ENCODE peak calls at places on chromosomes 5 and 9, in six cellular contexts. One of them, this sample, is unnamed.

GRCh38 chr5:67297376-67297775 is 100.8 kb upstream of the CD180 start:
- DNase-seq in stimulated activated CD4-positive, alpha-beta T cell treated with anti-CD3 and anti-CD28 coated beads, Interleukin-15, amount 100 ng/mL, for 1 hour: no peak
- DNase-seq in GM23248: no peak
- DNase-seq in astrocyte: no peak
- DNase-seq in NCI-H1694 treated with DMSO at 0.1 percent for 48 hours: no peak
- DNase-seq in iPS-NIHi11: no peak
- DNase-seq in this sample: no peak

GRCh38 chr9:113898596-113898995 is 22.5 kb downstream of the ZNF618 start:
- DNase-seq in NCI-H1694 treated with DMSO at 0.1 percent for 48 hours: no peak
- DNase-seq in iPS-NIHi11: no peak
- DNase-seq in stimulated activated CD4-positive, alpha-beta T cell treated with anti-CD3 and anti-CD28 coated beads, Interleukin-15, amount 100 ng/mL, for 1 hour: no peak
- DNase-seq in GM23248: no peak
- DNase-seq in astrocyte: no peak
- DNase-seq in this sample: no peak

GRCh38 chr9:112751059-112751795 is 667 bp downstream of the SNX30 start:
- DNase-seq in GM23248: peak
- DNase-seq in NCI-H1694 treated with DMSO at 0.1 percent for 48 hours: peak
- DNase-seq in iPS-NIHi11: peak
- DNase-seq in astrocyte: peak
- DNase-seq in stimulated activated CD4-positive, alpha-beta T cell treated with anti-CD3 and anti-CD28 coated beads, Interleukin-15, amount 100 ng/mL, for 1 hour: peak
- DNase-seq in this sample: no peak

GRCh38 chr5:98605010-98605425 is 168.4 kb upstream of the RGMB start:
- DNase-seq in GM23248: peak
- DNase-seq in NCI-H1694 treated with DMSO at 0.1 percent for 48 hours: no peak
- DNase-seq in iPS-NIHi11: no peak
- DNase-seq in astrocyte: peak
- DNase-seq in stimulated activated CD4-positive, alpha-beta T cell treated with anti-CD3 and anti-CD28 coated beads, Interleukin-15, amount 100 ng/mL, for 1 hour: no peak
- DNase-seq in this sample: no peak

GRCh38 chr9:2565676-2566340 is 55.8 kb upstream of the VLDLR start:
- DNase-seq in astrocyte: no peak
- DNase-seq in iPS-NIHi11: no peak
- DNase-seq in GM23248: no peak
- DNase-seq in stimulated activated CD4-positive, alpha-beta T cell treated with anti-CD3 and anti-CD28 coated beads, Interleukin-15, amount 100 ng/mL, for 1 hour: no peak
- DNase-seq in NCI-H1694 treated with DMSO at 0.1 percent for 48 hours: no peak
- DNase-seq in this sample: no peak

GRCh38 chr5:104793031-104793430 is 1230.4 kb upstream of the NUDT12 start:
- DNase-seq in NCI-H1694 treated with DMSO at 0.1 percent for 48 hours: no peak
- DNase-seq in stimulated activated CD4-positive, alpha-beta T cell treated with anti-CD3 and anti-CD28 coated beads, Interleukin-15, amount 100 ng/mL, for 1 hour: no peak
- DNase-seq in GM23248: no peak
- DNase-seq in iPS-NIHi11: no peak
- DNase-seq in astrocyte: peak
- DNase-seq in this sample: no peak

GRCh38 chr9:99931155-99931840 is 24.8 kb downstream of the STX17 start:
- DNase-seq in iPS-NIHi11: no peak
- DNase-seq in GM23248: peak
- DNase-seq in astrocyte: peak
- DNase-seq in NCI-H1694 treated with DMSO at 0.1 percent for 48 hours: no peak
- DNase-seq in stimulated activated CD4-positive, alpha-beta T cell treated with anti-CD3 and anti-CD28 coated beads, Interleukin-15, amount 100 ng/mL, for 1 hour: no peak
- DNase-seq in this sample: no peak

GRCh38 chr5:37754976-37755375 is 84.9 kb downstream of the GDNF start:
- DNase-seq in iPS-NIHi11: no peak
- DNase-seq in GM23248: no peak
- DNase-seq in stimulated activated CD4-positive, alpha-beta T cell treated with anti-CD3 and anti-CD28 coated beads, Interleukin-15, amount 100 ng/mL, for 1 hour: no peak
- DNase-seq in NCI-H1694 treated with DMSO at 0.1 percent for 48 hours: no peak
- DNase-seq in astrocyte: no peak
- DNase-seq in this sample: no peak

GRCh38 chr5:103256178-103256577 is 2.4 kb upstream of the MACIR start:
- DNase-seq in iPS-NIHi11: no peak
- DNase-seq in GM23248: no peak
- DNase-seq in NCI-H1694 treated with DMSO at 0.1 percent for 48 hours: no peak
- DNase-seq in stimulated activated CD4-positive, alpha-beta T cell treated with anti-CD3 and anti-CD28 coated beads, Interleukin-15, amount 100 ng/mL, for 1 hour: no peak
- DNase-seq in astrocyte: no peak
- DNase-seq in this sample: no peak

GRCh38 chr5:77437194-77437593 is 54.9 kb downstream of the WDR41 start:
- DNase-seq in GM23248: no peak
- DNase-seq in NCI-H1694 treated with DMSO at 0.1 percent for 48 hours: peak
- DNase-seq in stimulated activated CD4-positive, alpha-beta T cell treated with anti-CD3 and anti-CD28 coated beads, Interleukin-15, amount 100 ng/mL, for 1 hour: no peak
- DNase-seq in iPS-NIHi11: peak
- DNase-seq in astrocyte: no peak
- DNase-seq in this sample: no peak

GRCh38 chr9:137406876-137407589 is 15.9 kb downstream of the EXD3 start:
- DNase-seq in GM23248: peak
- DNase-seq in iPS-NIHi11: peak
- DNase-seq in stimulated activated CD4-positive, alpha-beta T cell treated with anti-CD3 and anti-CD28 coated beads, Interleukin-15, amount 100 ng/mL, for 1 hour: peak
- DNase-seq in NCI-H1694 treated with DMSO at 0.1 percent for 48 hours: peak
- DNase-seq in astrocyte: peak
- DNase-seq in this sample: no peak

GRCh38 chr5:65672787-65673186 is 48.0 kb downstream of the SHLD3 start:
- DNase-seq in iPS-NIHi11: no peak
- DNase-seq in NCI-H1694 treated with DMSO at 0.1 percent for 48 hours: no peak
- DNase-seq in GM23248: peak
- DNase-seq in stimulated activated CD4-positive, alpha-beta T cell treated with anti-CD3 and anti-CD28 coated beads, Interleukin-15, amount 100 ng/mL, for 1 hour: no peak
- DNase-seq in astrocyte: peak
- DNase-seq in this sample: no peak

GRCh38 chr5:22496666-22497065 is 356.5 kb downstream of the CDH12 start:
- DNase-seq in iPS-NIHi11: no peak
- DNase-seq in GM23248: no peak
- DNase-seq in astrocyte: no peak
- DNase-seq in stimulated activated CD4-positive, alpha-beta T cell treated with anti-CD3 and anti-CD28 coated beads, Interleukin-15, amount 100 ng/mL, for 1 hour: no peak
- DNase-seq in NCI-H1694 treated with DMSO at 0.1 percent for 48 hours: no peak
- DNase-seq in this sample: no peak

GRCh38 chr5:33810491-33811120 is 81.2 kb downstream of the ADAMTS12 start:
- DNase-seq in GM23248: peak
- DNase-seq in iPS-NIHi11: no peak
- DNase-seq in astrocyte: peak
- DNase-seq in stimulated activated CD4-positive, alpha-beta T cell treated with anti-CD3 and anti-CD28 coated beads, Interleukin-15, amount 100 ng/mL, for 1 hour: no peak
- DNase-seq in NCI-H1694 treated with DMSO at 0.1 percent for 48 hours: no peak
- DNase-seq in this sample: no peak

GRCh38 chr9:127121628-127122175 is 733 bp downstream of the ANGPTL2 start:
- DNase-seq in stimulated activated CD4-positive, alpha-beta T cell treated with anti-CD3 and anti-CD28 coated beads, Interleukin-15, amount 100 ng/mL, for 1 hour: no peak
- DNase-seq in GM23248: peak
- DNase-seq in astrocyte: peak
- DNase-seq in iPS-NIHi11: no peak
- DNase-seq in NCI-H1694 treated with DMSO at 0.1 percent for 48 hours: no peak
- DNase-seq in this sample: no peak

GRCh38 chr5:27473300-27474053 is 435.1 kb upstream of the CDH9 start:
- DNase-seq in stimulated activated CD4-positive, alpha-beta T cell treated with anti-CD3 and anti-CD28 coated beads, Interleukin-15, amount 100 ng/mL, for 1 hour: no peak
- DNase-seq in iPS-NIHi11: no peak
- DNase-seq in GM23248: peak
- DNase-seq in NCI-H1694 treated with DMSO at 0.1 percent for 48 hours: no peak
- DNase-seq in astrocyte: no peak
- DNase-seq in this sample: peak

GRCh38 chr5:154714271-154714986 is 40.7 kb upstream of the LARP1 start:
- DNase-seq in GM23248: peak
- DNase-seq in astrocyte: peak
- DNase-seq in NCI-H1694 treated with DMSO at 0.1 percent for 48 hours: no peak
- DNase-seq in iPS-NIHi11: no peak
- DNase-seq in stimulated activated CD4-positive, alpha-beta T cell treated with anti-CD3 and anti-CD28 coated beads, Interleukin-15, amount 100 ng/mL, for 1 hour: no peak
- DNase-seq in this sample: no peak

GRCh38 chr5:122751293-122751753 is 23.6 kb upstream of the SNX2 start:
- DNase-seq in GM23248: peak
- DNase-seq in NCI-H1694 treated with DMSO at 0.1 percent for 48 hours: no peak
- DNase-seq in astrocyte: peak
- DNase-seq in iPS-NIHi11: peak
- DNase-seq in stimulated activated CD4-positive, alpha-beta T cell treated with anti-CD3 and anti-CD28 coated beads, Interleukin-15, amount 100 ng/mL, for 1 hour: no peak
- DNase-seq in this sample: no peak

GRCh38 chr9:137372693-137373610 is 50.0 kb downstream of the EXD3 start:
- DNase-seq in astrocyte: no peak
- DNase-seq in iPS-NIHi11: no peak
- DNase-seq in NCI-H1694 treated with DMSO at 0.1 percent for 48 hours: no peak
- DNase-seq in GM23248: no peak
- DNase-seq in stimulated activated CD4-positive, alpha-beta T cell treated with anti-CD3 and anti-CD28 coated beads, Interleukin-15, amount 100 ng/mL, for 1 hour: no peak
- DNase-seq in this sample: no peak

GRCh38 chr5:154118832-154119442 is 71.6 kb upstream of the GALNT10 start:
- DNase-seq in stimulated activated CD4-positive, alpha-beta T cell treated with anti-CD3 and anti-CD28 coated beads, Interleukin-15, amount 100 ng/mL, for 1 hour: no peak
- DNase-seq in astrocyte: peak
- DNase-seq in iPS-NIHi11: peak
- DNase-seq in NCI-H1694 treated with DMSO at 0.1 percent for 48 hours: no peak
- DNase-seq in GM23248: peak
- DNase-seq in this sample: no peak

GRCh38 chr9:74413876-74414275 is 83.3 kb upstream of the RORB start:
- DNase-seq in GM23248: no peak
- DNase-seq in NCI-H1694 treated with DMSO at 0.1 percent for 48 hours: no peak
- DNase-seq in astrocyte: no peak
- DNase-seq in stimulated activated CD4-positive, alpha-beta T cell treated with anti-CD3 and anti-CD28 coated beads, Interleukin-15, amount 100 ng/mL, for 1 hour: no peak
- DNase-seq in iPS-NIHi11: no peak
- DNase-seq in this sample: no peak

GRCh38 chr9:129595903-129596540 is 24.9 kb downstream of the C9orf50 start:
- DNase-seq in NCI-H1694 treated with DMSO at 0.1 percent for 48 hours: no peak
- DNase-seq in astrocyte: no peak
- DNase-seq in iPS-NIHi11: no peak
- DNase-seq in stimulated activated CD4-positive, alpha-beta T cell treated with anti-CD3 and anti-CD28 coated beads, Interleukin-15, amount 100 ng/mL, for 1 hour: no peak
- DNase-seq in GM23248: no peak
- DNase-seq in this sample: no peak

GRCh38 chr5:122264610-122265009 is 47.4 kb upstream of the SNCAIP start:
- DNase-seq in NCI-H1694 treated with DMSO at 0.1 percent for 48 hours: peak
- DNase-seq in GM23248: no peak
- DNase-seq in iPS-NIHi11: peak
- DNase-seq in astrocyte: no peak
- DNase-seq in stimulated activated CD4-positive, alpha-beta T cell treated with anti-CD3 and anti-CD28 coated beads, Interleukin-15, amount 100 ng/mL, for 1 hour: no peak
- DNase-seq in this sample: no peak

GRCh38 chr5:16740046-16740445 is 123.2 kb upstream of the RETREG1 start:
- DNase-seq in astrocyte: no peak
- DNase-seq in stimulated activated CD4-positive, alpha-beta T cell treated with anti-CD3 and anti-CD28 coated beads, Interleukin-15, amount 100 ng/mL, for 1 hour: no peak
- DNase-seq in iPS-NIHi11: no peak
- DNase-seq in NCI-H1694 treated with DMSO at 0.1 percent for 48 hours: no peak
- DNase-seq in GM23248: no peak
- DNase-seq in this sample: no peak

GRCh38 chr9:127796899-127797370 is 5.7 kb upstream of the FPGS start:
- DNase-seq in iPS-NIHi11: no peak
- DNase-seq in stimulated activated CD4-positive, alpha-beta T cell treated with anti-CD3 and anti-CD28 coated beads, Interleukin-15, amount 100 ng/mL, for 1 hour: no peak
- DNase-seq in astrocyte: peak
- DNase-seq in GM23248: no peak
- DNase-seq in NCI-H1694 treated with DMSO at 0.1 percent for 48 hours: no peak
- DNase-seq in this sample: no peak

GRCh38 chr9:78694950-78695349 is 398.0 kb downstream of the PSAT1 start:
- DNase-seq in GM23248: no peak
- DNase-seq in iPS-NIHi11: no peak
- DNase-seq in stimulated activated CD4-positive, alpha-beta T cell treated with anti-CD3 and anti-CD28 coated beads, Interleukin-15, amount 100 ng/mL, for 1 hour: no peak
- DNase-seq in astrocyte: no peak
- DNase-seq in NCI-H1694 treated with DMSO at 0.1 percent for 48 hours: no peak
- DNase-seq in this sample: no peak

GRCh38 chr9:2872307-2872940 is 28.5 kb upstream of the PUM3 start:
- DNase-seq in NCI-H1694 treated with DMSO at 0.1 percent for 48 hours: peak
- DNase-seq in iPS-NIHi11: peak
- DNase-seq in GM23248: peak
- DNase-seq in stimulated activated CD4-positive, alpha-beta T cell treated with anti-CD3 and anti-CD28 coated beads, Interleukin-15, amount 100 ng/mL, for 1 hour: no peak
- DNase-seq in astrocyte: peak
- DNase-seq in this sample: peak

GRCh38 chr5:55039843-55040242 is 15.8 kb downstream of the GZMK start:
- DNase-seq in stimulated activated CD4-positive, alpha-beta T cell treated with anti-CD3 and anti-CD28 coated beads, Interleukin-15, amount 100 ng/mL, for 1 hour: no peak
- DNase-seq in astrocyte: no peak
- DNase-seq in GM23248: peak
- DNase-seq in NCI-H1694 treated with DMSO at 0.1 percent for 48 hours: no peak
- DNase-seq in iPS-NIHi11: no peak
- DNase-seq in this sample: no peak

GRCh38 chr9:124040935-124041816 is 29.6 kb downstream of the LHX2 start:
- DNase-seq in astrocyte: no peak
- DNase-seq in GM23248: peak
- DNase-seq in iPS-NIHi11: peak
- DNase-seq in NCI-H1694 treated with DMSO at 0.1 percent for 48 hours: peak
- DNase-seq in stimulated activated CD4-positive, alpha-beta T cell treated with anti-CD3 and anti-CD28 coated beads, Interleukin-15, amount 100 ng/mL, for 1 hour: peak
- DNase-seq in this sample: no peak

GRCh38 chr9:20330688-20331087 is 291.6 kb downstream of the MLLT3 start:
- DNase-seq in iPS-NIHi11: no peak
- DNase-seq in astrocyte: no peak
- DNase-seq in stimulated activated CD4-positive, alpha-beta T cell treated with anti-CD3 and anti-CD28 coated beads, Interleukin-15, amount 100 ng/mL, for 1 hour: no peak
- DNase-seq in NCI-H1694 treated with DMSO at 0.1 percent for 48 hours: no peak
- DNase-seq in GM23248: no peak
- DNase-seq in this sample: no peak

GRCh38 chr5:130138406-130139060 is 234.3 kb downstream of the CHSY3 start:
- DNase-seq in stimulated activated CD4-positive, alpha-beta T cell treated with anti-CD3 and anti-CD28 coated beads, Interleukin-15, amount 100 ng/mL, for 1 hour: no peak
- DNase-seq in astrocyte: peak
- DNase-seq in NCI-H1694 treated with DMSO at 0.1 percent for 48 hours: no peak
- DNase-seq in iPS-NIHi11: no peak
- DNase-seq in GM23248: peak
- DNase-seq in this sample: no peak

GRCh38 chr9:82456621-82457020 is 468.0 kb downstream of the SPATA31D1 start:
- DNase-seq in GM23248: peak
- DNase-seq in astrocyte: peak
- DNase-seq in stimulated activated CD4-positive, alpha-beta T cell treated with anti-CD3 and anti-CD28 coated beads, Interleukin-15, amount 100 ng/mL, for 1 hour: no peak
- DNase-seq in NCI-H1694 treated with DMSO at 0.1 percent for 48 hours: no peak
- DNase-seq in iPS-NIHi11: no peak
- DNase-seq in this sample: no peak

GRCh38 chr9:134338394-134339182 is 12.3 kb downstream of the RXRA start:
- DNase-seq in NCI-H1694 treated with DMSO at 0.1 percent for 48 hours: no peak
- DNase-seq in astrocyte: no peak
- DNase-seq in iPS-NIHi11: no peak
- DNase-seq in stimulated activated CD4-positive, alpha-beta T cell treated with anti-CD3 and anti-CD28 coated beads, Interleukin-15, amount 100 ng/mL, for 1 hour: no peak
- DNase-seq in GM23248: no peak
- DNase-seq in this sample: no peak

GRCh38 chr9:106753155-106753671 is 109.8 kb upstream of the ZNF462 start:
- DNase-seq in NCI-H1694 treated with DMSO at 0.1 percent for 48 hours: no peak
- DNase-seq in astrocyte: no peak
- DNase-seq in iPS-NIHi11: no peak
- DNase-seq in GM23248: no peak
- DNase-seq in stimulated activated CD4-positive, alpha-beta T cell treated with anti-CD3 and anti-CD28 coated beads, Interleukin-15, amount 100 ng/mL, for 1 hour: no peak
- DNase-seq in this sample: no peak

This sample was measured in NCI-H446 treated with DMSO at 0.1 percent for 48 hours.